ENCODE peak calls at places on chromosomes 5 and 9, in four cellular contexts. Q is K562, G is A549, W is HepG2. T is an unnamed sample.

GRCh38 chr5:128469924-128470323 is 68.1 kb downstream of the FBN2 start:
- DNase-seq in W (no peak), Q (no peak), G (no peak), T (no peak)

GRCh38 chr5:87581661-87582060 is 168.9 kb upstream of the CCNH start:
- DNase-seq in G (no peak), Q (no peak), W (no peak), T (no peak)

GRCh38 chr5:96150007-96150406 is 188.4 kb upstream of the ELL2 start:
- DNase-seq in G (no peak), Q (no peak), W (no peak), T (no peak)

GRCh38 chr9:113215142-113215541 is 5.9 kb downstream of the FKBP15 start:
- DNase-seq in Q (peak), W (peak), G (peak), T (no peak)

GRCh38 chr9:124489222-124489621 is 18.0 kb downstream of the NR5A1 start:
- DNase-seq in G (no peak), Q (no peak), W (no peak), T (no peak)

GRCh38 chr9:108889649-108890067 is 27.6 kb downstream of the ACTL7A start:
- DNase-seq in Q (peak), W (peak), G (peak), T (no peak)

GRCh38 chr5:143213231-143213850 is 190.1 kb downstream of the NR3C1 start:
- DNase-seq in W (no peak), Q (no peak), G (no peak), T (no peak)

GRCh38 chr5:149387982-149388381 is 8.9 kb upstream of the IL17B start:
- DNase-seq in Q (no peak), G (no peak), W (no peak), T (no peak)

GRCh38 chr9:81565144-81565543 is 124.2 kb downstream of the TLE1 start:
- DNase-seq in W (peak), Q (no peak), G (no peak), T (no peak)

GRCh38 chr5:80128129-80128528 is 93.0 kb downstream of the THBS4 start:
- DNase-seq in W (peak), G (no peak), Q (no peak), T (no peak)

GRCh38 chr5:107404595-107405366 is 266.0 kb downstream of the EFNA5 start:
- DNase-seq in W (no peak), Q (no peak), G (no peak), T (no peak)

GRCh38 chr9:129069128-129069824 is 11.6 kb upstream of the DOLPP1 start:
- DNase-seq in G (no peak), Q (peak), W (no peak), T (no peak)

GRCh38 chr5:172550096-172550765 is 90.8 kb upstream of the NEURL1B start:
- DNase-seq in W (no peak), G (no peak), Q (no peak), T (no peak)

GRCh38 chr5:138726848-138727247 is 26.4 kb upstream of the CTNNA1 start:
- DNase-seq in Q (no peak), W (no peak), G (no peak), T (no peak)

GRCh38 chr5:7410936-7411511 is 15.1 kb downstream of the ADCY2 start:
- DNase-seq in Q (no peak), G (no peak), W (no peak), T (no peak)

GRCh38 chr5:128196791-128197190 is 113.2 kb downstream of the SLC12A2 start:
- DNase-seq in W (no peak), Q (peak), G (no peak), T (no peak)

GRCh38 chr9:75892168-75892901 is 1.9 kb downstream of the PCSK5 start:
- DNase-seq in W (no peak), G (peak), Q (no peak), T (peak)

GRCh38 chr9:116596646-116597045 is 90.5 kb upstream of the TRIM32 start:
- DNase-seq in G (no peak), W (no peak), Q (no peak), T (no peak)

GRCh38 chr5:163379298-163380155 is 57.9 kb upstream of the CCNG1 start:
- DNase-seq in Q (peak), W (peak), G (peak), T (no peak)

GRCh38 chr5:13212843-13213242 is 731.6 kb downstream of the DNAH5 start:
- DNase-seq in W (no peak), Q (no peak), G (no peak), T (no peak)

GRCh38 chr5:124074500-124074899 is 562.5 kb downstream of the CSNK1G3 start:
- DNase-seq in G (no peak), W (no peak), Q (no peak), T (no peak)

GRCh38 chr9:119009253-119009652 is 360.0 kb downstream of the BRINP1 start:
- DNase-seq in Q (no peak), W (no peak), G (peak), T (no peak)

GRCh38 chr9:119003218-119003617 is 366.0 kb downstream of the BRINP1 start:
- DNase-seq in Q (no peak), G (no peak), W (no peak), T (no peak)

GRCh38 chr9:119004618-119004990 is 364.6 kb downstream of the BRINP1 start:
- DNase-seq in W (peak), Q (no peak), G (peak), T (no peak)

GRCh38 chr9:119003882-119004617 is 365.2 kb downstream of the BRINP1 start:
- DNase-seq in Q (no peak), W (no peak), G (no peak), T (no peak)

GRCh38 chr9:119005162-119005561 is 364.1 kb downstream of the BRINP1 start:
- DNase-seq in G (no peak), Q (no peak), W (no peak), T (no peak)
- TF ChIP-seq HMGXB4 in G (no peak), Q (no peak), W (no peak), T (no peak)

DNA sequence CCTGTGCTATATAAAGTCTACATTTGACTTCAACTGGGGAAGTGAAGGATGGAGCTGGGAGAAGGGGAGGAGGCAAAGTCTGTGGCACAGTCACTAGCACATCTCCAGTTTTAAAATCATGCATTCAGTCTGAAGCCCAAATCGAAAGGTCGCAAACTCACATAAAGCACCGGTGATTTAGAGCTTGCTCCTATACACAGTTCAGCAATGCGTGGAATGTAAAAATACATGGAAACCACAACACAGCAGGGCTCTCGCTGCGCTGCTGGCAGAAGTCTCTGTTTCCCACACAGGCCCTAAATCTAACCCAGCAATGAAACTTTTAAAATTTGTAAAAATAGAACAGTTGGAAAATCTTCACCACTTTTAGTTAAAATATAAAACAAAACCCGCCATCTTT is 68.2 kb downstream of the EBF1 start:
- DNase-seq in Q (no peak), W (no peak), G (no peak), T (no peak)
- TF ChIP-seq HMGXB4 in Q (no peak), W (no peak), G (no peak), T (no peak)

GRCh38 chr5:54969856-54970828 is 15.3 kb downstream of the ESM1 start:
- DNase-seq in W (no peak), Q (no peak), G (no peak), T (no peak)

GRCh38 chr5:54965806-54966205 is 19.6 kb downstream of the ESM1 start:
- DNase-seq in G (no peak), Q (no peak), W (no peak), T (no peak)

GRCh38 chr5:54969242-54969641 is 16.2 kb downstream of the ESM1 start:
- DNase-seq in G (no peak), Q (no peak), W (no peak), T (no peak)

GRCh38 chr5:54959673-54960418 is 25.5 kb downstream of the ESM1 start:
- DNase-seq in Q (peak), W (peak), G (no peak), T (peak)

DNA sequence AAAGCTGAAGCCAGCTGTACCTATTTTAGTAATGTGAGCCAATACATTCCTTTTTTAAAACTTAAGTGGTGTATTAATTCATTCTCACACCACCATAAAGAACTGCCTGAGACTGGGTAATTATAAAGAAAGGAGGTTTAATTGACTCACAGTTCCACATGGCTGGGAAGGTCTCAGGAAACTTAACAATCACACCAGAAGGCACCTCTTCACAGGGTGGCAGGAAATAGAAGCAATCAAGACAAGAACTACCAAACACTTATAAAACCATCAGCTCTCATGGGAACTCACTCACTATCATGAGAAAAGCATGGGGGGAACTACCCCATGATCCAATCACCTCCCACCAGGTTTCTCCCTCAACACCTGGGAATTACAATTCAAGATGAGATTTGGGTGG is 21.0 kb downstream of the ESM1 start:
- DNase-seq in Q (no peak), W (no peak), G (no peak), T (no peak)
- TF ChIP-seq HMGXB4 in Q (no peak), W (no peak), G (no peak), T (no peak)

DNA sequence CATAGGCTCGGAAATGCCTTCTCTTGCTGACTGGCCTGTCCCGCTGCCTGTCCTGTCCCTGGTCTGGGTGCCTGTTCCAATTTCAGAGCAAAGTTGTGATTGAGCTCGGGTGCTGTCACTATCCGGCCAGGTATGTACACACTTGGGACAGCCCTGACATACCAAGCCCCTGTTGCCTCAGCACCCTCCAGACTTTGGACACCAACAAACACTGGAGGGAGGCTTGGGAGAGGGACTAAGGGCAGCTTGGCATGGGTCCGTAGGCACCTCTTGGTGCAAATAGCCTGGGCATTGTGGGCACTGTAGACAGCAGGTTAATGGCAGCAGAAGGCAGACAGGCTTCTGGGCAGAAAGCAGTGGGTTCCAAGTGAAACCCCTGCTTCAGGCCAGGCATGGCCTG is 86.3 kb upstream of the SEMA6A start:
- DNase-seq in G (no peak), Q (no peak), W (peak), T (no peak)
- TF ChIP-seq HMGXB4 in G (no peak), Q (no peak), W (no peak), T (no peak)

DNA sequence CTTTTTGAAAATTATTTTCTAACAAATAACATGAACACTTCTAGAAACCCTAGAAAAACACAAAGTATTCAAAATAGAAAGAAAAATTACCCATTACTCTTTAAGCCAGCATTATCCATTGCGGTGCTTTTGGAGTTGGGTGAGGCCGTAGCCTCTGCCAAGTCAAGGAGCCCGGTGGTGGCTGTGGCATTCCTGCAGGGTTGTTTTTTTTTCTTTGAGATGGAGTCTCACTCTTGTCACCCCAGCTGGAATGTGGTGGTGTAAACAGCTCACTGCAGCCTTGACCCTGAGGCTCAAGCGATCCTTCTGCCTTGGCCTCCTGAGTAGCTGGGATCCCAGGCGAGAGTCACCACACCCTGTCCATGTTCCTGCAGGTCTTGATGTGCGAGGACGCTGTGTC is 8.2 kb upstream of the AHRR start:
- DNase-seq in Q (no peak), G (no peak), W (no peak), T (no peak)
- TF ChIP-seq HMGXB4 in Q (no peak), G (no peak), W (no peak), T (no peak)

GRCh38 chr9:91100878-91101450 is 260.8 kb downstream of the AUH start:
- DNase-seq in G (no peak), Q (no peak), W (peak), T (no peak)

GRCh38 chr9:91102269-91102668 is 259.4 kb downstream of the AUH start:
- DNase-seq in W (no peak), Q (no peak), G (no peak), T (no peak)

GRCh38 chr9:91099471-91099870 is 262.2 kb downstream of the AUH start:
- DNase-seq in G (no peak), Q (no peak), W (no peak), T (no peak)

GRCh38 chr9:91098203-91098602 is 263.5 kb downstream of the AUH start:
- DNase-seq in W (no peak), G (no peak), Q (no peak), T (no peak)

GRCh38 chr9:91101598-91102168 is 260.0 kb downstream of the AUH start:
- DNase-seq in G (no peak), Q (no peak), W (no peak), T (no peak)
- TF ChIP-seq HMGXB4 in G (no peak), Q (no peak), W (no peak), T (no peak)